ENCODE peak calls at places on chromosomes 4 and X, in nine cellular contexts. A is head of caudate nucleus; L is NCI-H1930; W is small intestine; R is activated CD8-positive, alpha-beta memory T cell treated with anti-CD3 and anti-CD28 coated beads, Interleukin-2, amount 50 U/mL, for 4 hours; M is ELR; Z is brain microvascular endothelial cell; Y is NCI-H187; T is CD4-positive, CD25-positive, alpha-beta regulatory T cell. C is an unnamed sample.

GRCh38 chr4:78356251-78356650 is 195.3 kb upstream of the ANXA3 start:
- DNase-seq in A (no peak), L (no peak), W (no peak), R (no peak), M (no peak), Z (no peak), Y (no peak), T (no peak), C (no peak)

GRCh38 chr4:184096561-184097239 is 121.0 kb downstream of the ENPP6 start:
- DNase-seq in A (no peak), L (no peak), W (no peak), R (no peak), M (no peak), Z (no peak), Y (no peak), T (no peak), C (no peak)

GRCh38 chrX:135437867-135438733 is 16.4 kb downstream of the SMIM10L2A start:
- DNase-seq in A (no peak), L (no peak), W (no peak), R (no peak), M (no peak), Z (no peak), Y (no peak), T (no peak), C (no peak)

GRCh38 chrX:19760841-19761512 is 126.4 kb downstream of the SH3KBP1 start:
- DNase-seq in A (no peak), L (no peak), W (no peak), R (no peak), M (no peak), Z (no peak), Y (no peak), T (no peak), C (no peak)

GRCh38 chr4:44447563-44448504 is 775 bp downstream of the KCTD8 start:
- DNase-seq in A (peak), L (peak), W (no peak), R (no peak), M (no peak), Z (no peak), Y (no peak), T (peak), C (peak)

GRCh38 chr4:4659871-4660651 is 118.2 kb upstream of the STX18 start:
- DNase-seq in A (no peak), L (no peak), W (no peak), R (no peak), M (peak), Z (peak), Y (no peak), T (no peak), C (peak)

GRCh38 chr4:54607067-54607466 is 50.7 kb upstream of the KIT start:
- DNase-seq in A (no peak), L (no peak), W (no peak), R (no peak), M (no peak), Z (no peak), Y (peak), T (no peak), C (no peak)

GRCh38 chr4:102352774-102353173 is 7.5 kb upstream of the SLC39A8 start:
- DNase-seq in A (no peak), L (no peak), W (peak), R (no peak), M (no peak), Z (no peak), Y (no peak), T (no peak), C (no peak)

GRCh38 chrX:40471965-40472648 is 108.7 kb upstream of the ATP6AP2 start:
- DNase-seq in A (peak), L (no peak), W (peak), R (peak), M (peak), Z (peak), Y (no peak), T (peak), C (no peak)

GRCh38 chrX:72297953-72298730 is 7.6 kb downstream of the CITED1 start:
- DNase-seq in A (no peak), L (no peak), W (peak), R (no peak), M (peak), Z (no peak), Y (no peak), T (peak), C (no peak)

GRCh38 chrX:69109706-69110635 is 55.3 kb downstream of the PJA1 start:
- DNase-seq in A (no peak), L (no peak), W (no peak), R (no peak), M (peak), Z (peak), Y (no peak), T (no peak), C (peak)

GRCh38 chrX:150092549-150092948 is 154.3 kb upstream of the EOLA2 start:
- DNase-seq in A (no peak), L (no peak), W (no peak), R (no peak), M (no peak), Z (no peak), Y (peak), T (no peak), C (no peak)

GRCh38 chrX:139093201-139093600 is 381.7 kb upstream of the FGF13 start:
- DNase-seq in A (no peak), L (no peak), W (no peak), R (no peak), M (no peak), Z (no peak), Y (no peak), T (no peak), C (no peak)

GRCh38 chrX:105190252-105190853 is 30.1 kb downstream of the TEX13A start:
- DNase-seq in A (no peak), L (peak), W (peak), R (no peak), M (peak), Z (peak), Y (no peak), T (peak), C (no peak)

GRCh38 chr4:43765514-43765913 is 683.1 kb downstream of the KCTD8 start:
- DNase-seq in A (no peak), L (no peak), W (no peak), R (no peak), M (no peak), Z (no peak), Y (no peak), T (no peak), C (no peak)

GRCh38 chrX:51608071-51608470 is 10.6 kb downstream of the CENPVL3 start:
- DNase-seq in A (no peak), L (no peak), W (peak), R (no peak), M (no peak), Z (peak), Y (no peak), T (no peak), C (no peak)

GRCh38 chr4:105147226-105148151 is 813 bp downstream of the TET2 start:
- DNase-seq in A (peak), L (peak), W (peak), R (peak), M (peak), Z (no peak), Y (peak), T (peak), C (no peak)

GRCh38 chr4:147860960-147861359 is 129.1 kb downstream of the ARHGAP10 start:
- DNase-seq in A (no peak), L (no peak), W (no peak), R (no peak), M (no peak), Z (no peak), Y (no peak), T (no peak), C (no peak)

GRCh38 chr4:41214158-41215146 is at the start of gene APBB2:
- DNase-seq in A (peak), L (peak), W (peak), R (no peak), M (peak), Z (peak), Y (peak), T (peak), C (peak)

GRCh38 chr4:182215171-182215570 is 28.0 kb upstream of the TENM3 start:
- DNase-seq in A (no peak), L (no peak), W (no peak), R (no peak), M (no peak), Z (no peak), Y (no peak), T (no peak), C (no peak)

GRCh38 chr4:16092682-16093319 is 9.0 kb upstream of the PROM1 start:
- DNase-seq in A (no peak), L (no peak), W (no peak), R (no peak), M (no peak), Z (no peak), Y (no peak), T (no peak), C (no peak)

GRCh38 chr4:85774000-85774399 is 299.1 kb downstream of the ARHGAP24 start:
- DNase-seq in A (no peak), L (no peak), W (no peak), R (no peak), M (no peak), Z (no peak), Y (no peak), T (no peak), C (no peak)

GRCh38 chr4:13544556-13545393 is 467 bp upstream of the NKX3-2 start:
- DNase-seq in A (peak), L (peak), W (peak), R (no peak), M (peak), Z (peak), Y (peak), T (peak), C (peak)

GRCh38 chr4:128228778-128229457 is 58.7 kb downstream of the PGRMC2 start:
- DNase-seq in A (no peak), L (no peak), W (no peak), R (no peak), M (peak), Z (no peak), Y (no peak), T (no peak), C (no peak)

GRCh38 chr4:153036931-153037330 is 100.8 kb downstream of the FHDC1 start:
- DNase-seq in A (no peak), L (no peak), W (no peak), R (no peak), M (peak), Z (no peak), Y (no peak), T (no peak), C (no peak)

GRCh38 chr4:21697583-21697982 is 251.0 kb downstream of the KCNIP4 start:
- DNase-seq in A (peak), L (no peak), W (no peak), R (no peak), M (peak), Z (peak), Y (no peak), T (no peak), C (peak)

GRCh38 chr4:140300271-140300970 is 73.0 kb upstream of the SCOC start:
- DNase-seq in A (peak), L (no peak), W (no peak), R (no peak), M (peak), Z (peak), Y (peak), T (no peak), C (peak)

GRCh38 chr4:17502764-17503163 is 9.1 kb downstream of the QDPR start:
- DNase-seq in A (no peak), L (no peak), W (no peak), R (no peak), M (peak), Z (no peak), Y (no peak), T (no peak), C (peak)

GRCh38 chr4:151356510-151356909 is 31.1 kb upstream of the SH3D19 start:
- DNase-seq in A (no peak), L (no peak), W (peak), R (no peak), M (peak), Z (peak), Y (no peak), T (no peak), C (no peak)